ENCODE peak calls at places on chromosomes 6 and 20, in four cellular contexts. I is stimulated activated CD8-positive, alpha-beta memory T cell treated with anti-CD3 and anti-CD28 coated beads, Interleukin-7, amount 100 ng/mL, for 1 hour; S is T-helper 1 cell; Y is kidney epithelial cell. C is an unnamed sample.

GRCh38 chr20:22006306-22006705 is 300.8 kb downstream of the PAX1 start:
- DNase-seq in S (no peak), Y (no peak), I (no peak), C (no peak)

GRCh38 chr6:33105916-33106871 is 30.4 kb downstream of the HLA-DPB1 start:
- DNase-seq in S (no peak), Y (no peak), I (no peak), C (no peak)

GRCh38 chr20:3818155-3819151 is 1.9 kb upstream of the AP5S1 start:
- DNase-seq in I (no peak), Y (no peak), S (no peak), C (peak)

GRCh38 chr6:44471271-44471981 is 83.9 kb downstream of the CDC5L start:
- DNase-seq in S (no peak), I (no peak), Y (no peak), C (no peak)

GRCh38 chr6:44228433-44228832 is 5.0 kb downstream of the SLC29A1 start:
- DNase-seq in I (no peak), Y (no peak), S (no peak), C (no peak)

GRCh38 chr6:13653296-13653695 is 38.2 kb downstream of the NOL7 start:
- DNase-seq in S (no peak), Y (peak), I (no peak), C (no peak)

GRCh38 chr6:3231213-3232016 is 4.0 kb upstream of the TUBB2B start:
- DNase-seq in S (no peak), I (no peak), Y (peak), C (peak)

GRCh38 chr6:168719901-168720300 is 278.9 kb downstream of the SMOC2 start:
- DNase-seq in S (no peak), I (no peak), Y (no peak), C (no peak)

GRCh38 chr6:38853236-38853635 is 138.1 kb downstream of the DNAH8 start:
- DNase-seq in I (no peak), S (no peak), Y (no peak), C (no peak)

GRCh38 chr6:84967389-84967788 is 203.0 kb upstream of the TBX18 start:
- DNase-seq in Y (no peak), I (no peak), S (no peak), C (peak)

GRCh38 chr6:149567194-149567586 is 1.0 kb downstream of the GINM1 start:
- DNase-seq in I (no peak), Y (no peak), S (no peak), C (no peak)

GRCh38 chr20:62772103-62772611 is 24.1 kb upstream of the MRGBP start:
- DNase-seq in Y (no peak), I (no peak), S (no peak), C (no peak)

GRCh38 chr6:150037526-150038201 is 12.3 kb upstream of the RAET1L start:
- DNase-seq in Y (no peak), S (no peak), I (no peak), C (peak)

GRCh38 chr20:63417213-63418120 is 55.0 kb downstream of the KCNQ2 start:
- DNase-seq in S (no peak), Y (no peak), I (no peak), C (no peak)

GRCh38 chr6:161549977-161550655 is 276.3 kb upstream of the AGPAT4 start:
- DNase-seq in I (no peak), S (no peak), Y (no peak), C (no peak)

C was measured in HAP-1.